ENCODE peak calls at places on chromosomes 6 and 20, in four cellular contexts. One of them, this sample, is unnamed.

GRCh38 chr6:3286641-3287171 is 28.0 kb downstream of the PSMG4 start:
- DNase-seq in prostate gland: no peak
- DNase-seq in HCT116: no peak
- DNase-seq in spleen: peak; percentile 69
- DNase-seq in this sample: no peak

GRCh38 chr6:153976921-153977693 is 61.9 kb upstream of the OPRM1 start:
- DNase-seq in prostate gland: no peak
- DNase-seq in HCT116: no peak
- DNase-seq in spleen: no peak
- DNase-seq in this sample: no peak

GRCh38 chr20:57030611-57031600 is 235.5 kb downstream of the BMP7 start:
- DNase-seq in prostate gland: no peak
- DNase-seq in HCT116: no peak
- DNase-seq in spleen: no peak
- DNase-seq in this sample: no peak

GRCh38 chr20:63850689-63851547 is 10.4 kb upstream of the ABHD16B start:
- DNase-seq in prostate gland: no peak
- DNase-seq in HCT116: no peak
- DNase-seq in spleen: no peak
- DNase-seq in this sample: no peak

GRCh38 chr20:37669062-37669772 is 24.6 kb upstream of the CTNNBL1 start:
- DNase-seq in prostate gland: no peak
- DNase-seq in HCT116: no peak
- DNase-seq in spleen: no peak
- DNase-seq in this sample: no peak

GRCh38 chr20:41247523-41248370 is 69.8 kb downstream of the ZHX3 start:
- DNase-seq in prostate gland: no peak
- DNase-seq in HCT116: no peak
- DNase-seq in spleen: no peak
- DNase-seq in this sample: no peak

GRCh38 chr6:2959909-2960719 is 11.3 kb downstream of the SERPINB6 start:
- DNase-seq in prostate gland: peak; percentile 30
- DNase-seq in HCT116: no peak
- DNase-seq in spleen: no peak
- DNase-seq in this sample: no peak

GRCh38 chr6:15734118-15734897 is 71.5 kb upstream of the DTNBP1 start:
- DNase-seq in prostate gland: no peak
- DNase-seq in HCT116: no peak
- DNase-seq in spleen: no peak
- DNase-seq in this sample: no peak

GRCh38 chr6:167839755-167840154 is 13.0 kb downstream of the AFDN start:
- DNase-seq in prostate gland: no peak
- DNase-seq in HCT116: no peak
- DNase-seq in spleen: peak; percentile 42
- DNase-seq in this sample: no peak

GRCh38 chr6:136066005-136066404 is 184.1 kb downstream of the MTFR2 start:
- DNase-seq in prostate gland: no peak
- DNase-seq in HCT116: no peak
- DNase-seq in spleen: no peak
- DNase-seq in this sample: no peak

GRCh38 chr6:37269105-37269504 is 11.2 kb upstream of the TMEM217 start:
- DNase-seq in prostate gland: no peak
- DNase-seq in HCT116: no peak
- DNase-seq in spleen: no peak
- DNase-seq in this sample: no peak

GRCh38 chr20:61646453-61646852 is 394.4 kb downstream of the CDH4 start:
- DNase-seq in prostate gland: no peak
- DNase-seq in HCT116: no peak
- DNase-seq in spleen: no peak
- DNase-seq in this sample: no peak

GRCh38 chr6:20113649-20114224 is 98.5 kb downstream of the MBOAT1 start:
- DNase-seq in prostate gland: no peak
- DNase-seq in HCT116: no peak
- DNase-seq in spleen: no peak
- DNase-seq in this sample: no peak

GRCh38 chr6:29887819-29888581 is 54.3 kb upstream of the HLA-A start:
- DNase-seq in prostate gland: peak; percentile 42
- DNase-seq in HCT116: peak; percentile 18
- DNase-seq in spleen: peak; percentile 96
- DNase-seq in this sample: no peak

GRCh38 chr20:59802471-59803221 is 130.8 kb downstream of the SYCP2 start:
- DNase-seq in prostate gland: no peak
- DNase-seq in HCT116: no peak
- DNase-seq in spleen: peak; percentile 35
- DNase-seq in this sample: no peak

GRCh38 chr6:42771741-42772100 is 10.1 kb upstream of the BICRAL start:
- DNase-seq in prostate gland: no peak
- DNase-seq in HCT116: no peak
- DNase-seq in spleen: no peak
- DNase-seq in this sample: no peak

GRCh38 chr20:51135926-51136325 is 113.0 kb upstream of the KCNG1 start:
- DNase-seq in prostate gland: no peak
- DNase-seq in HCT116: no peak
- DNase-seq in spleen: no peak
- DNase-seq in this sample: no peak

GRCh38 chr6:43593938-43594337 is 18.0 kb downstream of the POLH start:
- DNase-seq in prostate gland: no peak
- DNase-seq in HCT116: no peak
- DNase-seq in spleen: no peak
- DNase-seq in this sample: no peak

GRCh38 chr6:46370622-46371021 is 120.6 kb downstream of the RCAN2 start:
- DNase-seq in prostate gland: no peak
- DNase-seq in HCT116: no peak
- DNase-seq in spleen: no peak
- DNase-seq in this sample: no peak

GRCh38 chr6:157163434-157164159 is 159.7 kb downstream of the TMEM242 start:
- DNase-seq in prostate gland: no peak
- DNase-seq in HCT116: no peak
- DNase-seq in spleen: no peak
- DNase-seq in this sample: no peak

GRCh38 chr20:44319880-44320422 is 8.9 kb upstream of the FITM2 start:
- DNase-seq in prostate gland: no peak
- DNase-seq in HCT116: no peak
- DNase-seq in spleen: no peak
- DNase-seq in this sample: no peak

GRCh38 chr6:53544500-53545308 is at the start of gene GCLC:
- DNase-seq in prostate gland: peak; percentile 93
- DNase-seq in HCT116: peak; percentile 93
- DNase-seq in spleen: peak; percentile 97
- DNase-seq in this sample: peak; percentile 97

GRCh38 chr20:58890454-58891075 is 38.0 kb downstream of the GNAS start:
- DNase-seq in prostate gland: peak; percentile 58
- DNase-seq in HCT116: no peak
- DNase-seq in spleen: peak; percentile 94
- DNase-seq in this sample: peak; percentile 70

GRCh38 chr6:37319156-37319555 is 34.6 kb upstream of the RNF8 start:
- DNase-seq in prostate gland: no peak
- DNase-seq in HCT116: no peak
- DNase-seq in spleen: no peak
- DNase-seq in this sample: no peak

GRCh38 chr6:40498148-40498547 is 89.0 kb downstream of the LRFN2 start:
- DNase-seq in prostate gland: no peak
- DNase-seq in HCT116: no peak
- DNase-seq in spleen: no peak
- DNase-seq in this sample: no peak

GRCh38 chr6:160013987-160014868 is 45.3 kb downstream of the IGF2R start:
- DNase-seq in prostate gland: no peak
- DNase-seq in HCT116: no peak
- DNase-seq in spleen: no peak
- DNase-seq in this sample: no peak

GRCh38 chr6:144217264-144217663 is 66.9 kb downstream of the STX11 start:
- DNase-seq in prostate gland: no peak
- DNase-seq in HCT116: no peak
- DNase-seq in spleen: no peak
- DNase-seq in this sample: no peak

GRCh38 chr20:31718952-31719643 is 3.6 kb downstream of the BCL2L1 start:
- DNase-seq in prostate gland: peak; percentile 83
- DNase-seq in HCT116: no peak
- DNase-seq in spleen: no peak
- DNase-seq in this sample: peak; percentile 52
- TF ChIP-seq POLR2AphosphoS5 in prostate gland: no peak
- TF ChIP-seq POLR2AphosphoS5 in HCT116: no peak
- TF ChIP-seq POLR2AphosphoS5 in spleen: no peak
- TF ChIP-seq POLR2AphosphoS5 in this sample: peak; percentile 27

DNA sequence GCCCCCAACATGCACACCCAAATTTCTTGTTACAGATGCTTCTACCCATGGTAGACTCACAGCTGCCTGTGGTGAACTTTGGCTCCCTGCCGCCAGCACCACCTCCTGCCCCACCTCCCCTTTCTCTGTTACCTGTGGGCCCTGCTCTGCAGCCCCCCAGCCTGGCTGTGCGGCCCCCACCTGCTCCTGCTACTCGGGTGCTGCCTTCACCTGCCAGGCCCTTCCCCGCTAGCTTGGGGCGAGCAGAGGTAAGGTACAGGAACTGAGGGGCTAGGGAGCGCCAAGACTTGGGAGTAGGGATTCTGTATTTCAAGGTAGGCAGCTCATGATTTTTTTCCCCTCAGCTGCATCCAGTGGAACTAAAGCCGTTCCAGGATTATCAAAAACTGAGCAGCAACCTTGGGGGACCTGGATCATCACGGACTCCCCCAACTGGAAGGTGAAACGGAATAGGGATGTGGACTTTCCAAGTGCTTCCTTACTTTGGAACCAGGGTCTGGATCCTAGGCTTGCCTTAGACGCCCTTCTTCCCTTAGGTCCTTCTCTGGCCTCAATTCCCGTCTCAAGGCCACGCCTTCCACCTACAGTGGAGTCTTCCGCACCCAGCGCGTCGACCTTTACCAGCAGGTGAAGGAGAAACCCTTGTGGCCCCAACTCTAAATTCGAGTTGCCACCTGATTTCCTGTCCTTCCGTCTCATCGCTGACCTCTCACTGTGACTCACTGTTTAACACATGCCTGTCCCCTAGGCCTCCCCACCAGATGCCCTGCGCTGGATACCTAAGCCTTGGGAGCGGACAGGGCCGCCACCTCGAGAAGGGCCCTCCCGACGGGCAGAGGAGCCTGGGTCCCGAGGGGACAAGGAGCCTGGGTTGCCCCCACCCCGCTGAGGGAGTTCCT is 15.5 kb downstream of the BAG6 start:
- DNase-seq in prostate gland: no peak
- DNase-seq in HCT116: no peak
- DNase-seq in spleen: no peak
- DNase-seq in this sample: no peak
- H3K36me3 ChIP-seq in prostate gland: peaks cover 44% of the 10 kb centered on the region
- H3K36me3 ChIP-seq in HCT116: peaks cover 41% of the 10 kb centered on the region
- H3K36me3 ChIP-seq in spleen: peaks cover 100% of the 10 kb centered on the region
- H3K36me3 ChIP-seq in this sample: peaks cover 100% of the 10 kb centered on the region

GRCh38 chr6:11350294-11350693 is 117.8 kb upstream of the NEDD9 start:
- DNase-seq in prostate gland: no peak
- DNase-seq in HCT116: no peak
- DNase-seq in spleen: no peak
- DNase-seq in this sample: no peak
- TF ChIP-seq POLR2A in prostate gland: no peak
- TF ChIP-seq POLR2A in HCT116: no peak
- TF ChIP-seq POLR2A in spleen: no peak
- TF ChIP-seq POLR2A in this sample: no peak

DNA sequence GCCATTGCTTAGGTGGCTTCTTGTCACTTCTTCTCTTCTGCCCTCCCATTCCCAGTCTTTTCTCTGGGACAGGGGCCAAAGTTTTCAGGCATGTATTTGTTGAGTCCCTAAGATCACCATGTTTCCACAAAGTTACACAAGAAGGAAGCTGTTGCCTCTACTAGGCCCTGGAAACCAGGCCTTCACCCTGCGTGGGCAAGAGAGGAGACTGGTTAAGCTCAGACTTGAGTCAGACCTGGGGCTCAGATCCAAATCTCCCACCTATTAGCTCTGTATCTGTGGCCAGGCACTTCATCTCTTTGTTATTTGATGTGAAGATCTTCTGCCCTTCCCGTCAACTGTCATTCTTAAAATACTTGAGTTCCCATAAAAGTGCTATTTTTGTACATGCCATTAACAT is 154.6 kb downstream of the SASH1 start:
- DNase-seq in prostate gland: no peak
- DNase-seq in HCT116: no peak
- DNase-seq in spleen: no peak
- DNase-seq in this sample: no peak
- TF ChIP-seq POLR2AphosphoS5 in prostate gland: no peak
- TF ChIP-seq POLR2AphosphoS5 in HCT116: no peak
- TF ChIP-seq POLR2AphosphoS5 in spleen: no peak
- TF ChIP-seq POLR2AphosphoS5 in this sample: no peak

GRCh38 chr6:32973934-32974333 is 5.5 kb downstream of the BRD2 start:
- DNase-seq in prostate gland: no peak
- DNase-seq in HCT116: no peak
- DNase-seq in spleen: no peak
- DNase-seq in this sample: no peak
- H3K36me3 ChIP-seq in prostate gland: peaks cover 51% of the 10 kb centered on the region
- H3K36me3 ChIP-seq in HCT116: peaks cover 53% of the 10 kb centered on the region
- H3K36me3 ChIP-seq in spleen: peaks cover 66% of the 10 kb centered on the region
- H3K36me3 ChIP-seq in this sample: peaks cover 48% of the 10 kb centered on the region

DNA sequence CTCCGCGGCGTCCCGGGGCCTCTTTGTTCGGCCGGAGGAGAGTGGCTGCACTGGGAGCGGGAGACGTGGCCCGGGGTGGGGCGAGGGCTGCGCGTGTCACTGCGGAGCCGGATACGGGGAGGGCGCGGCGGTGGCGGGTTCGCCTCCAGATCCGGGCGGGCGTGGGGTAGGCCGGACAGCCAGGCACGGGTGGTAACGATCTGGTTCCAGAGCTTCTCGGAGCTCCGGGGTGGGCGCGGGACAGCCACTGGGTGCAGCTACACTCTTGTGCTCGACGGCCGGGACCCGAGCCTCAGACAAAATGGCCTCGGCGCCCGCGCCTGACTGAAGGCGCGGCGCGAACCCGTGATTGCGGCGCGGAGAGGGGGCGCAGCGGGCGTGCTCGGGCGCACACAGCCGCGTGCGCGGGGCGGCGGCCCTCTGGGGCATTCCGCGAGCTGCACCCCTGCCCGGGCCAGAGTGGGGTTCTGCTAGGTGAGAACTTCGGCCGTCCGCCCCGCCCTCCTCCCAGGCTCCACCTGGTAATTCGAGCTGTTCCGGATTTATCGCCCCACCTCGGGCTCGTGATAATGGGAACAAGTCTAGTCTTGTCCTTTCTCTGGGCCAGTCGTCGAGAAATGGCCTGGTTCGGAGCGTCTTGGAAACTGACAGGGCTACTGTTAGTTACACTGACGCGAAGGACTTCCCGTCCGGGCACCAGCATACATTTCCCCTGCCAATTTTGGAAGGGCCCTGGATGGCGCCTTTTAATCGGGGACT is 1.0 kb downstream of the LOC128125822 start:
- DNase-seq in prostate gland: peak; percentile 97
- DNase-seq in HCT116: peak; percentile 74
- DNase-seq in spleen: peak; percentile 96
- DNase-seq in this sample: peak; percentile 95
- TF ChIP-seq POLR2A in prostate gland: peak; percentile 97
- TF ChIP-seq POLR2A in HCT116: peak; percentile 76
- TF ChIP-seq POLR2A in spleen: peak; percentile 6
- TF ChIP-seq POLR2A in this sample: peak; percentile 84

DNA sequence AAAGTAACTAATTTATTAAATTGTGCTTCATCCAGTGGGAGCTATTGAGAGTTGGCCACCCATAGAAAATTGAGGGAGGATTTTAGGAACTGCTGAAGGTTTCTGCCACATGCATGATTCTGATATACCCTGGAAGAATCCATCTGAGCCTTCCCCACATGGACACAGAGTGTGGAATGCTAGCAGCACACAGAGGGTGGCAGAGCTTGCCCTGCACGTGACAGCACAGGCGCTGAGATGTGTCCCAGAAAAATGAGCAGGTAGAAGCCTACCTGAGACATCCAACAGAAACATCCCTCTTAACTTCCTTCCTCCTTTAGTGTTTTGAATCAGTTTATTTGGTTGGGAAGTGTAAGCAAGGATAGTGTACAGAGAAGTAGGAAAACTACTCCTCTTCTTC is 96.9 kb downstream of the MTHFD1L start:
- DNase-seq in prostate gland: no peak
- DNase-seq in HCT116: no peak
- DNase-seq in spleen: no peak
- DNase-seq in this sample: no peak
- TF ChIP-seq POLR2AphosphoS5 in prostate gland: no peak
- TF ChIP-seq POLR2AphosphoS5 in HCT116: no peak
- TF ChIP-seq POLR2AphosphoS5 in spleen: no peak
- TF ChIP-seq POLR2AphosphoS5 in this sample: no peak